ENCODE peak calls at places on chromosomes 3 and 15, in seven cellular contexts. One of them, this sample, is unnamed.

GRCh38 chr3:184414418-184415228 is 34.8 kb downstream of the CHRD start:
- DNase-seq in NCI-H446: no peak
- DNase-seq in GM23338: no peak
- DNase-seq in NCI-H524: peak
- DNase-seq in left cardiac atrium: no peak
- DNase-seq in Peyer's patch: no peak
- DNase-seq in GM12864: no peak
- DNase-seq in this sample: no peak

GRCh38 chr3:184371570-184372018 is 6.4 kb downstream of the THPO start:
- DNase-seq in NCI-H446: peak
- DNase-seq in GM23338: peak
- DNase-seq in NCI-H524: peak
- DNase-seq in left cardiac atrium: peak
- DNase-seq in Peyer's patch: peak
- DNase-seq in GM12864: peak
- DNase-seq in this sample: peak

GRCh38 chr3:83039422-83039821 is 1278.0 kb upstream of the GBE1 start:
- DNase-seq in NCI-H446: no peak
- DNase-seq in GM23338: peak
- DNase-seq in NCI-H524: no peak
- DNase-seq in left cardiac atrium: no peak
- DNase-seq in Peyer's patch: no peak
- DNase-seq in GM12864: no peak
- DNase-seq in this sample: no peak

GRCh38 chr3:126956361-126956760 is 26.6 kb upstream of the PLXNA1 start:
- DNase-seq in NCI-H446: no peak
- DNase-seq in GM23338: no peak
- DNase-seq in NCI-H524: no peak
- DNase-seq in left cardiac atrium: peak
- DNase-seq in Peyer's patch: no peak
- DNase-seq in GM12864: no peak
- DNase-seq in this sample: no peak

GRCh38 chr15:74422723-74423442 is 10.9 kb downstream of the SEMA7A start:
- DNase-seq in NCI-H446: no peak
- DNase-seq in GM23338: peak
- DNase-seq in NCI-H524: no peak
- DNase-seq in left cardiac atrium: no peak
- DNase-seq in Peyer's patch: peak
- DNase-seq in GM12864: no peak
- DNase-seq in this sample: no peak

GRCh38 chr3:160448845-160449659 is 534 bp downstream of the TRIM59 start:
- DNase-seq in NCI-H446: no peak
- DNase-seq in GM23338: no peak
- DNase-seq in NCI-H524: peak
- DNase-seq in left cardiac atrium: no peak
- DNase-seq in Peyer's patch: no peak
- DNase-seq in GM12864: peak
- DNase-seq in this sample: no peak

GRCh38 chr15:76674883-76675282 is 230.3 kb downstream of the SCAPER start:
- DNase-seq in NCI-H446: no peak
- DNase-seq in GM23338: no peak
- DNase-seq in NCI-H524: no peak
- DNase-seq in left cardiac atrium: no peak
- DNase-seq in Peyer's patch: no peak
- DNase-seq in GM12864: no peak
- DNase-seq in this sample: no peak

GRCh38 chr3:29311805-29312204 is 30.9 kb downstream of the RBMS3 start:
- DNase-seq in NCI-H446: no peak
- DNase-seq in GM23338: no peak
- DNase-seq in NCI-H524: peak
- DNase-seq in left cardiac atrium: no peak
- DNase-seq in Peyer's patch: no peak
- DNase-seq in GM12864: no peak
- DNase-seq in this sample: no peak

GRCh38 chr3:190094201-190094718 is 26.4 kb downstream of the P3H2 start:
- DNase-seq in NCI-H446: no peak
- DNase-seq in GM23338: no peak
- DNase-seq in NCI-H524: no peak
- DNase-seq in left cardiac atrium: no peak
- DNase-seq in Peyer's patch: no peak
- DNase-seq in GM12864: no peak
- DNase-seq in this sample: no peak